ENCODE peak calls at places on chromosomes 2 and 18, in four cellular contexts. F is fibroblast of mammary gland, P is body of pancreas, M is neural crest cell. L is an unnamed sample.

GRCh38 chr2:112709703-112710102 is 11.1 kb upstream of the NT5DC4 start:
- DNase-seq in F (no peak), P (no peak), M (no peak), L (no peak)

GRCh38 chr2:102940684-102941083 is 178.9 kb downstream of the TMEM182 start:
- DNase-seq in M (no peak), F (no peak), P (no peak), L (no peak)

GRCh38 chr2:163734911-163735691 is 707 bp downstream of the FIGN start:
- DNase-seq in M (no peak), P (no peak), F (peak; percentile 28), L (no peak)

GRCh38 chr2:220043155-220043992 is 415.9 kb downstream of the SLC4A3 start:
- DNase-seq in M (no peak), F (no peak), P (no peak), L (no peak)

GRCh38 chr18:42364042-42364441 is 409.0 kb downstream of the PIK3C3 start:
- DNase-seq in F (no peak), P (no peak), M (no peak), L (no peak)

GRCh38 chr2:147628971-147629421 is 215.8 kb upstream of the ACVR2A start:
- DNase-seq in M (no peak), P (no peak), F (peak; percentile 9), L (no peak)

GRCh38 chr2:193608451-193608850 is 1413.7 kb upstream of the TMEFF2 start:
- DNase-seq in F (no peak), P (no peak), M (no peak), L (no peak)

GRCh38 chr2:152686308-152686707 is 31.0 kb downstream of the PRPF40A start:
- DNase-seq in P (no peak), M (no peak), F (peak; percentile 13), L (no peak)

GRCh38 chr2:238244151-238244550 is 4.3 kb upstream of the HES6 start:
- DNase-seq in M (no peak), F (no peak), P (no peak), L (no peak)

GRCh38 chr2:172722481-172722880 is 13.2 kb upstream of the RAPGEF4 start:
- DNase-seq in F (peak; percentile 61), P (peak; percentile 28), M (no peak), L (no peak)

GRCh38 chr2:231613655-231614558 is 21.2 kb downstream of the TEX44 start:
- DNase-seq in F (peak; percentile 75), P (peak; percentile 76), M (peak; percentile 80), L (no peak)

GRCh38 chr18:43420950-43421349 is 143.7 kb upstream of the SYT4 start:
- DNase-seq in P (no peak), F (no peak), M (no peak), L (no peak)

GRCh38 chr2:107669335-107669734 is 157.4 kb upstream of the RGPD4 start:
- DNase-seq in M (no peak), F (peak; percentile 27), P (no peak), L (no peak)

GRCh38 chr18:62937065-62937464 is 221.7 kb downstream of the PHLPP1 start:
- DNase-seq in M (no peak), P (no peak), F (peak; percentile 63), L (no peak)

GRCh38 chr2:133760366-133760765 is 192.1 kb upstream of the NCKAP5 start:
- DNase-seq in P (no peak), F (peak; percentile 12), M (no peak), L (no peak)

GRCh38 chr2:126614529-126615279 is 41.3 kb upstream of the GYPC start:
- DNase-seq in M (no peak), P (no peak), F (peak; percentile 12), L (no peak)

GRCh38 chr2:9774266-9774665 is 69.0 kb upstream of the TAF1B start:
- DNase-seq in F (no peak), M (no peak), P (no peak), L (no peak)

GRCh38 chr2:233094614-233095013 is 34.5 kb downstream of the INPP5D start:
- DNase-seq in F (no peak), P (no peak), M (no peak), L (no peak)

GRCh38 chr2:195307751-195308150 is 349.3 kb upstream of the SLC39A10 start:
- DNase-seq in P (no peak), F (no peak), M (no peak), L (no peak)

GRCh38 chr18:42192251-42193248 is 237.5 kb downstream of the PIK3C3 start:
- DNase-seq in P (no peak), F (peak; percentile 36), M (no peak), L (no peak)

GRCh38 chr18:80231616-80232015 is 15.7 kb downstream of the PARD6G start:
- DNase-seq in M (no peak), P (no peak), F (no peak), L (no peak)

GRCh38 chr2:160194946-160195345 is 5.1 kb downstream of the ITGB6 start:
- DNase-seq in M (no peak), F (no peak), P (no peak), L (no peak)

GRCh38 chr18:45456076-45457066 is 158.9 kb upstream of the SLC14A2 start:
- DNase-seq in M (no peak), P (no peak), F (peak; percentile 19), L (no peak)

GRCh38 chr18:22314406-22314805 is 103.3 kb downstream of the CTAGE1 start:
- DNase-seq in P (no peak), M (no peak), F (peak; percentile 94), L (peak; percentile 49)

GRCh38 chr2:120930861-120931260 is 195.2 kb downstream of the GLI2 start:
- DNase-seq in M (no peak), P (no peak), F (no peak), L (no peak)

GRCh38 chr2:57497489-57498096 is 549.0 kb upstream of the VRK2 start:
- DNase-seq in F (peak; percentile 57), M (peak; percentile 64), P (peak; percentile 65), L (peak; percentile 7)

GRCh38 chr2:43676322-43677050 is at the start of gene C1GALT1C1L:
- DNase-seq in P (peak; percentile 76), M (no peak), F (peak; percentile 73), L (no peak)

DNA sequence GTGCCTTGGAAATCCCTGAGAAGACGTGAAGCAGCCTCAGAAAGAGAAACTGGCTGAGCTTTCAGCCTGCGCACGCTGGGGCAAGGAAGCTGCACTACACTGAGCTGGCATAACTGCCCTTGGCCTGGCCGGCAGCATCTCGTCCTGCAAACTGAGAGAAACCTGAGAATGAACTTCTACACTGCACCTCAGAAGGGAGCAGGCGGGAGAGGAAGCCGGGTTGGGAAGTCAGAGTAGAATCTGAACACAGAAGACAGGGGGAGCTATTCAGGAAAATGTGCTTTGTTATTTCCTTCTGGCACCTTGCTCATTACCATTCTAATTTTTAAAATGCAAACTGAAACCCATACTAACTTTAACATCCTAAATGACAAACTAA is 70.9 kb downstream of the ZEB2 start:
- DNase-seq in P (no peak), F (no peak), M (no peak), L (no peak)
- TF ChIP-seq CTCF in P (no peak), F (peak; percentile 4), M (peak; percentile 43), L (peak; percentile 32)

DNA sequence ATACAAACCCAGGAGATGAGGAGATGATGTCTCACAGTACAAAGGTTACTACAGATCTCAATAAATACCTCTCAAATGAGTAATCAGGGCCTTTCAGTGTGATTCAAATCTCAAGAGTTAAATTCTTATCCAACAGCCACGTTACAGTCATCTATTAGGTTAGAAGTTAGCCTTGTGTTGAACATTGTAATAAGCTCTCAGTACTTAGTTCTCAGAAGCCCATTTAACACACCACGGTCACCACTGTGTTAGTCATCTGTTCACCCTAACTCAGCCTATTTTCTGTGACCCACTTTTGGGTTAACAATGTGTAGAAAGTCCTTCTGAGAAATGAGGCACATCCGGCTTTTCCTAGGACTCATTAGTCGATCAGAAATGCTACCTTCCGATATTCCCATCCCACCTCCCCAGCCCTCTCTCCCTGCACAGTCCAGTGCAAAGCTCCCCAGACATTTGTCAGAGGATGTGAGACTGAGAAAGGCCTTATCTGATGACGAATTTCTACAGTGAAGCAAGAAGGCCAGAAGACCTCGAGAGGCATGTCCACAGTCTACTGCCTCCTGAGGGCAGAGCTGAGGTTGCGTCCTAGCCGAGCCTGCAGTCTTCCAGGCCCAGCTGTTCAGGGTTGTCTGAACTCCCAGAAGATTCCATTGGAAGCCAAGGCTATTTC is 92.5 kb downstream of the ACTR2 start:
- DNase-seq in F (peak; percentile 98), M (no peak), P (no peak), L (peak; percentile 46)
- TF ChIP-seq CTCF in F (peak; percentile 74), M (peak; percentile 30), P (no peak), L (peak; percentile 56)

DNA sequence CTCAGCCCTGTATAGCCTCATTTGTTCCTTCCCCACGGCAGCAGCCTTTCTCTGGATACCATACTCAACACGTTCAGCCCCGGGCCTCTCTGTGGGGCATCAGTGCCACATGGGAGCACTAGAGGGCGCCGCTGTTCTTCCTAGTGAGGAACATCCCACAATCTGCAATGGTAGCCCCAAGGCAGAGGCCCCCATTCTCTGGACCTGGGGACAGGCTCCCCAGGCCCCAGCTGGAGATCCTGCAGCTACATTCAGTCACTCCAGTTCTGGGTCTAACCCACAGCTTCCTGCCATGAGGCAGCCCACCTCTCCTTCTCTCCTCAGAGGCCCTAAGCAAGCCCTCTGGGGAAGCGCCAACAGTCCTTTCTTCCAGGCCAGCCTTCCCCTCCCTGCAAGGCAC is 14.2 kb upstream of the SFXN5 start:
- DNase-seq in M (peak; percentile 81), P (peak; percentile 93), F (peak; percentile 62), L (no peak)
- TF ChIP-seq CTCF in M (peak; percentile 87), P (peak; percentile 93), F (peak; percentile 92), L (peak; percentile 96)

GRCh38 chr2:189000221-189000620 is 26.0 kb downstream of the COL3A1 start:
- DNase-seq in P (no peak), F (no peak), M (no peak), L (no peak)

GRCh38 chr2:188997276-188997675 is 23.1 kb downstream of the COL3A1 start:
- DNase-seq in F (peak; percentile 38), P (no peak), M (no peak), L (no peak)

DNA sequence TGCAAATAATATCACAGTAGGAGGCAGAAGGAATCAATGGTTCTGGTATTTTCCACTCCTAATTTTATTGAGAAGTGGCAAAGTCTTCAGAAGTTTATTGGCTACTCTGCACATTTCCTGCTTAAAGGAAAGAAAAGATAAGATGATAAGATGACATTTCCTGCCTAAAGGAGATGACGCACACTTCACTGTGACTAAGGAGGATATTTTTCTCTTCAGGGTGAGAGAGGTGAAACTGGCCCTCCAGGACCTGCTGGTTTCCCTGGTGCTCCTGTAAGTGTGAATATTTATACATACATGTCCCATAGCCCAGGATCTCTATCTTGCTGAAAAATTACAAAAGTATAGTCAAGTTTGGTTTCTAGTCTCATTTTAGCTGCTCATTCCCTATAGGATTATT is 27.9 kb downstream of the COL3A1 start:
- DNase-seq in F (peak; percentile 77), M (no peak), P (no peak), L (no peak)
- TF ChIP-seq CTCF in F (no peak), M (no peak), P (no peak), L (no peak)

GRCh38 chr2:201406077-201406662 is 45.1 kb downstream of the TRAK2 start:
- DNase-seq in P (peak; percentile 34), M (no peak), F (peak; percentile 94), L (peak; percentile 78)
- TF ChIP-seq CTCF in P (no peak), M (no peak), F (no peak), L (no peak)

DNA sequence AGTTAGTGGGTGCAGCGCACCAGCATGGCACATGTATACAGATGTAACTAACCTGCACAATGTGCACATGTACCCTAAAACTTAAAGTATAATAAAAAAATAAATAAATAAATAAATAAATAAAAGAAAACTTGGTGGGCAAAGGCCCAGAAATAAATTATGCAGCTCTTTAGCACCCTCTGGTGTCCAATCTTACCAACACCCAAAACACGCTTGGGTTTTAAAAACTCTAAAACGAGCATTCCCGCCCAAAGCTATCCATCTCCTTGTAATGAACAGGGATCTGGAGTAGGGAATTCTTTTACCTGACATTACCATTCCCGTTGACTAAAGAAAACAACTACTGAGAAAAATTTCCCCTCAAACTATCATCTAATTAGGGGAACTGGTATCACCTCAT is 2005.9 kb upstream of the CELF4 start:
- DNase-seq in F (peak; percentile 33), M (no peak), P (peak; percentile 10), L (no peak)
- TF ChIP-seq CTCF in F (peak; percentile 32), M (peak; percentile 68), P (peak; percentile 61), L (no peak)

L was measured in AG09319.